ENCODE peak calls at places on chromosomes 7 and 10, in nine cellular contexts. One of them, this sample, is unnamed.

GRCh38 chr7:141788296-141788695 is 1.7 kb upstream of the TAS2R5 start:
- DNase-seq in astrocyte of the spinal cord: no peak
- DNase-seq in SJSA1: no peak
- DNase-seq in lower lobe of right lung: no peak
- DNase-seq in psoas muscle: no peak
- DNase-seq in AG04449: no peak
- DNase-seq in tibial artery: no peak
- DNase-seq in lung: no peak
- DNase-seq in iPS DF 6.9: no peak
- DNase-seq in this sample: no peak

GRCh38 chr10:103637855-103638561 is 144.5 kb downstream of the NEURL1 start:
- DNase-seq in astrocyte of the spinal cord: peak; percentile 83
- DNase-seq in SJSA1: no peak
- DNase-seq in lower lobe of right lung: no peak
- DNase-seq in psoas muscle: peak; percentile 88
- DNase-seq in AG04449: no peak
- DNase-seq in tibial artery: peak; percentile 99
- DNase-seq in lung: no peak
- DNase-seq in iPS DF 6.9: no peak
- DNase-seq in this sample: peak; percentile 72

GRCh38 chr10:31646519-31646918 is 282.1 kb downstream of the ARHGAP12 start:
- DNase-seq in astrocyte of the spinal cord: no peak
- DNase-seq in SJSA1: no peak
- DNase-seq in lower lobe of right lung: no peak
- DNase-seq in psoas muscle: no peak
- DNase-seq in AG04449: no peak
- DNase-seq in tibial artery: no peak
- DNase-seq in lung: no peak
- DNase-seq in iPS DF 6.9: no peak
- DNase-seq in this sample: no peak

GRCh38 chr7:106316947-106317346 is 32.2 kb upstream of the NAMPT start:
- DNase-seq in astrocyte of the spinal cord: no peak
- DNase-seq in SJSA1: no peak
- DNase-seq in lower lobe of right lung: no peak
- DNase-seq in psoas muscle: no peak
- DNase-seq in AG04449: no peak
- DNase-seq in tibial artery: no peak
- DNase-seq in lung: no peak
- DNase-seq in iPS DF 6.9: no peak
- DNase-seq in this sample: no peak

GRCh38 chr10:101014966-101015581 is 15.5 kb downstream of the LZTS2 start:
- DNase-seq in astrocyte of the spinal cord: peak; percentile 92
- DNase-seq in SJSA1: peak; percentile 69
- DNase-seq in lower lobe of right lung: no peak
- DNase-seq in psoas muscle: peak; percentile 39
- DNase-seq in AG04449: no peak
- DNase-seq in tibial artery: no peak
- DNase-seq in lung: no peak
- DNase-seq in iPS DF 6.9: no peak
- DNase-seq in this sample: peak; percentile 93

GRCh38 chr7:141045126-141045841 is 28.6 kb upstream of the TMEM178B start:
- DNase-seq in astrocyte of the spinal cord: no peak
- DNase-seq in SJSA1: no peak
- DNase-seq in lower lobe of right lung: no peak
- DNase-seq in psoas muscle: no peak
- DNase-seq in AG04449: no peak
- DNase-seq in tibial artery: no peak
- DNase-seq in lung: no peak
- DNase-seq in iPS DF 6.9: no peak
- DNase-seq in this sample: no peak

GRCh38 chr10:84267503-84268126 is 22.8 kb downstream of the RGR start:
- DNase-seq in astrocyte of the spinal cord: peak; percentile 30
- DNase-seq in SJSA1: peak; percentile 69
- DNase-seq in lower lobe of right lung: peak; percentile 67
- DNase-seq in psoas muscle: no peak
- DNase-seq in AG04449: no peak
- DNase-seq in tibial artery: no peak
- DNase-seq in lung: no peak
- DNase-seq in iPS DF 6.9: peak; percentile 64
- DNase-seq in this sample: peak; percentile 9

GRCh38 chr10:69391158-69391557 is 25.6 kb downstream of the TACR2 start:
- DNase-seq in astrocyte of the spinal cord: no peak
- DNase-seq in SJSA1: no peak
- DNase-seq in lower lobe of right lung: no peak
- DNase-seq in psoas muscle: no peak
- DNase-seq in AG04449: no peak
- DNase-seq in tibial artery: no peak
- DNase-seq in lung: no peak
- DNase-seq in iPS DF 6.9: no peak
- DNase-seq in this sample: no peak

GRCh38 chr7:128783143-128783799 is 7.7 kb upstream of the OPN1SW start:
- DNase-seq in astrocyte of the spinal cord: peak; percentile 84
- DNase-seq in SJSA1: peak; percentile 79
- DNase-seq in lower lobe of right lung: no peak
- DNase-seq in psoas muscle: peak; percentile 88
- DNase-seq in AG04449: peak; percentile 45
- DNase-seq in tibial artery: peak; percentile 88
- DNase-seq in lung: no peak
- DNase-seq in iPS DF 6.9: peak; percentile 83
- DNase-seq in this sample: peak; percentile 59

GRCh38 chr10:132836832-132837540 is 51.0 kb upstream of the NKX6-2 start:
- DNase-seq in astrocyte of the spinal cord: no peak
- DNase-seq in SJSA1: no peak
- DNase-seq in lower lobe of right lung: no peak
- DNase-seq in psoas muscle: peak; percentile 75
- DNase-seq in AG04449: no peak
- DNase-seq in tibial artery: peak; percentile 61
- DNase-seq in lung: no peak
- DNase-seq in iPS DF 6.9: no peak
- DNase-seq in this sample: no peak

GRCh38 chr7:2247141-2247985 is 5.3 kb downstream of the NUDT1 start:
- DNase-seq in astrocyte of the spinal cord: no peak
- DNase-seq in SJSA1: no peak
- DNase-seq in lower lobe of right lung: no peak
- DNase-seq in psoas muscle: no peak
- DNase-seq in AG04449: no peak
- DNase-seq in tibial artery: no peak
- DNase-seq in lung: no peak
- DNase-seq in iPS DF 6.9: no peak
- DNase-seq in this sample: no peak

GRCh38 chr7:131057015-131057518 is 270.6 kb upstream of the MKLN1 start:
- DNase-seq in astrocyte of the spinal cord: peak; percentile 93
- DNase-seq in SJSA1: peak; percentile 50
- DNase-seq in lower lobe of right lung: no peak
- DNase-seq in psoas muscle: no peak
- DNase-seq in AG04449: peak; percentile 56
- DNase-seq in tibial artery: no peak
- DNase-seq in lung: no peak
- DNase-seq in iPS DF 6.9: no peak
- DNase-seq in this sample: peak; percentile 76

GRCh38 chr7:47535704-47536628 is 45.9 kb downstream of the TNS3 start:
- DNase-seq in astrocyte of the spinal cord: peak; percentile 26
- DNase-seq in SJSA1: no peak
- DNase-seq in lower lobe of right lung: no peak
- DNase-seq in psoas muscle: no peak
- DNase-seq in AG04449: no peak
- DNase-seq in tibial artery: no peak
- DNase-seq in lung: no peak
- DNase-seq in iPS DF 6.9: no peak
- DNase-seq in this sample: no peak
- H3K4me3 ChIP-seq in astrocyte of the spinal cord: peak overlapping the region; percentile 35
- H3K4me3 ChIP-seq in SJSA1: peak overlapping the region; percentile 47
- H3K4me3 ChIP-seq in lower lobe of right lung: no peak overlapping the region
- H3K4me3 ChIP-seq in psoas muscle: no peak overlapping the region
- H3K4me3 ChIP-seq in AG04449: peak overlapping the region; percentile 73
- H3K4me3 ChIP-seq in tibial artery: no peak overlapping the region
- H3K4me3 ChIP-seq in lung: no peak overlapping the region
- H3K4me3 ChIP-seq in iPS DF 6.9: no peak overlapping the region
- H3K4me3 ChIP-seq in this sample: peak overlapping the region; percentile 46

GRCh38 chr7:25656071-25656470 is 427.8 kb upstream of the NPVF start:
- DNase-seq in astrocyte of the spinal cord: no peak
- DNase-seq in SJSA1: no peak
- DNase-seq in lower lobe of right lung: no peak
- DNase-seq in psoas muscle: no peak
- DNase-seq in AG04449: no peak
- DNase-seq in tibial artery: no peak
- DNase-seq in lung: no peak
- DNase-seq in iPS DF 6.9: no peak
- DNase-seq in this sample: no peak
- H3K4me3 ChIP-seq in astrocyte of the spinal cord: no peak overlapping the region
- H3K4me3 ChIP-seq in SJSA1: no peak overlapping the region
- H3K4me3 ChIP-seq in lower lobe of right lung: no peak overlapping the region
- H3K4me3 ChIP-seq in psoas muscle: no peak overlapping the region
- H3K4me3 ChIP-seq in AG04449: no peak overlapping the region
- H3K4me3 ChIP-seq in tibial artery: no peak overlapping the region
- H3K4me3 ChIP-seq in lung: no peak overlapping the region
- H3K4me3 ChIP-seq in iPS DF 6.9: no peak overlapping the region
- H3K4me3 ChIP-seq in this sample: no peak overlapping the region

GRCh38 chr10:4243651-4244050 is 458.6 kb upstream of the KLF6 start:
- DNase-seq in astrocyte of the spinal cord: peak; percentile 100
- DNase-seq in SJSA1: peak; percentile 82
- DNase-seq in lower lobe of right lung: no peak
- DNase-seq in psoas muscle: no peak
- DNase-seq in AG04449: peak; percentile 99
- DNase-seq in tibial artery: no peak
- DNase-seq in lung: no peak
- DNase-seq in iPS DF 6.9: no peak
- DNase-seq in this sample: peak; percentile 99

GRCh38 chr10:4243169-4243568 is 458.2 kb upstream of the KLF6 start:
- DNase-seq in astrocyte of the spinal cord: no peak
- DNase-seq in SJSA1: no peak
- DNase-seq in lower lobe of right lung: no peak
- DNase-seq in psoas muscle: no peak
- DNase-seq in AG04449: no peak
- DNase-seq in tibial artery: no peak
- DNase-seq in lung: no peak
- DNase-seq in iPS DF 6.9: no peak
- DNase-seq in this sample: no peak

GRCh38 chr10:4241724-4242345 is 456.8 kb upstream of the KLF6 start:
- DNase-seq in astrocyte of the spinal cord: peak; percentile 100
- DNase-seq in SJSA1: peak; percentile 84
- DNase-seq in lower lobe of right lung: no peak
- DNase-seq in psoas muscle: no peak
- DNase-seq in AG04449: peak; percentile 100
- DNase-seq in tibial artery: no peak
- DNase-seq in lung: no peak
- DNase-seq in iPS DF 6.9: no peak
- DNase-seq in this sample: peak; percentile 100

GRCh38 chr10:4240641-4241197 is 455.7 kb upstream of the KLF6 start:
- DNase-seq in astrocyte of the spinal cord: peak; percentile 91
- DNase-seq in SJSA1: no peak
- DNase-seq in lower lobe of right lung: no peak
- DNase-seq in psoas muscle: no peak
- DNase-seq in AG04449: peak; percentile 84
- DNase-seq in tibial artery: no peak
- DNase-seq in lung: no peak
- DNase-seq in iPS DF 6.9: no peak
- DNase-seq in this sample: peak; percentile 69

DNA sequence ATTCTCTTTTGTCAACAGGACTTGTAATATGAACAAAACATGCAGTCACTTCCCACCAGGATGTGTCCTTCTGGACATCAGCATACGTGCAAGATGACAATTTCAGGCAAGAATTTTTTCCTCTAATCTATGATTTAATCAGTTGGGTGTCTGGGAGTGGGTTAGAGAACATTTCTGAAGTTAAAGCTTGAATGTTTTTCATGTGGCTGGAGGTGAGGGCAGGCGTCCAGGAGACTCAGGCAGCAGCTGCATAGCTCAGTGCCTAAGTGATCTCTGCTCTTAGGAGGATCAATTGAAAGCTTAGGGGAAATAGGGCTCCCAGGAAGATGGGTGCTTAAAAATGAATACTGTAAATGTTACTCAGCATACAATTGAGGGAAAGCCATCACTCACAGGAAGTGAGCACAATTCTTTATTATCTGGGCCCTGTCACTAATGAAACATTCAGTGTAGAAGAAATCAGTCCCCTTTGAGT is 457.6 kb upstream of the KLF6 start:
- DNase-seq in astrocyte of the spinal cord: peak; percentile 98
- DNase-seq in SJSA1: no peak
- DNase-seq in lower lobe of right lung: no peak
- DNase-seq in psoas muscle: no peak
- DNase-seq in AG04449: peak; percentile 72
- DNase-seq in tibial artery: no peak
- DNase-seq in lung: no peak
- DNase-seq in iPS DF 6.9: no peak
- DNase-seq in this sample: peak; percentile 82
- H3K4me3 ChIP-seq in astrocyte of the spinal cord: peak overlapping the region; percentile 28
- H3K4me3 ChIP-seq in SJSA1: peak overlapping the region; percentile 31
- H3K4me3 ChIP-seq in lower lobe of right lung: peak overlapping the region; percentile 22
- H3K4me3 ChIP-seq in psoas muscle: peak overlapping the region; percentile 48
- H3K4me3 ChIP-seq in AG04449: peak overlapping the region; percentile 42
- H3K4me3 ChIP-seq in tibial artery: peak overlapping the region; percentile 53
- H3K4me3 ChIP-seq in lung: no peak overlapping the region
- H3K4me3 ChIP-seq in iPS DF 6.9: no peak overlapping the region
- H3K4me3 ChIP-seq in this sample: peak overlapping the region; percentile 35

GRCh38 chr10:18158698-18159342 is 18.6 kb downstream of the CACNB2 start:
- DNase-seq in astrocyte of the spinal cord: peak; percentile 44
- DNase-seq in SJSA1: no peak
- DNase-seq in lower lobe of right lung: no peak
- DNase-seq in psoas muscle: no peak
- DNase-seq in AG04449: no peak
- DNase-seq in tibial artery: no peak
- DNase-seq in lung: no peak
- DNase-seq in iPS DF 6.9: no peak
- DNase-seq in this sample: peak; percentile 45
- H3K4me3 ChIP-seq in astrocyte of the spinal cord: no peak overlapping the region
- H3K4me3 ChIP-seq in SJSA1: no peak overlapping the region
- H3K4me3 ChIP-seq in lower lobe of right lung: no peak overlapping the region
- H3K4me3 ChIP-seq in psoas muscle: no peak overlapping the region
- H3K4me3 ChIP-seq in AG04449: no peak overlapping the region
- H3K4me3 ChIP-seq in tibial artery: no peak overlapping the region
- H3K4me3 ChIP-seq in lung: no peak overlapping the region
- H3K4me3 ChIP-seq in iPS DF 6.9: no peak overlapping the region
- H3K4me3 ChIP-seq in this sample: no peak overlapping the region

GRCh38 chr10:58512470-58513188 is at the start of gene BICC1:
- DNase-seq in astrocyte of the spinal cord: peak; percentile 63
- DNase-seq in SJSA1: peak; percentile 64
- DNase-seq in lower lobe of right lung: no peak
- DNase-seq in psoas muscle: peak; percentile 73
- DNase-seq in AG04449: no peak
- DNase-seq in tibial artery: peak; percentile 75
- DNase-seq in lung: no peak
- DNase-seq in iPS DF 6.9: no peak
- DNase-seq in this sample: no peak

GRCh38 chr10:58513189-58514101 is 773 bp downstream of the BICC1 start:
- DNase-seq in astrocyte of the spinal cord: peak; percentile 78
- DNase-seq in SJSA1: peak; percentile 58
- DNase-seq in lower lobe of right lung: peak; percentile 47
- DNase-seq in psoas muscle: peak; percentile 88
- DNase-seq in AG04449: no peak
- DNase-seq in tibial artery: peak; percentile 76
- DNase-seq in lung: peak; percentile 44
- DNase-seq in iPS DF 6.9: no peak
- DNase-seq in this sample: peak; percentile 62

GRCh38 chr10:58516118-58516517 is 3.4 kb downstream of the BICC1 start:
- DNase-seq in astrocyte of the spinal cord: peak; percentile 42
- DNase-seq in SJSA1: no peak
- DNase-seq in lower lobe of right lung: no peak
- DNase-seq in psoas muscle: no peak
- DNase-seq in AG04449: no peak
- DNase-seq in tibial artery: no peak
- DNase-seq in lung: no peak
- DNase-seq in iPS DF 6.9: no peak
- DNase-seq in this sample: no peak

GRCh38 chr10:58515296-58515956 is 2.8 kb downstream of the BICC1 start:
- DNase-seq in astrocyte of the spinal cord: peak; percentile 29
- DNase-seq in SJSA1: no peak
- DNase-seq in lower lobe of right lung: no peak
- DNase-seq in psoas muscle: no peak
- DNase-seq in AG04449: no peak
- DNase-seq in tibial artery: no peak
- DNase-seq in lung: no peak
- DNase-seq in iPS DF 6.9: no peak
- DNase-seq in this sample: no peak

GRCh38 chr10:58514102-58514472 is 1.4 kb downstream of the BICC1 start:
- DNase-seq in astrocyte of the spinal cord: peak; percentile 7
- DNase-seq in SJSA1: no peak
- DNase-seq in lower lobe of right lung: no peak
- DNase-seq in psoas muscle: no peak
- DNase-seq in AG04449: no peak
- DNase-seq in tibial artery: no peak
- DNase-seq in lung: no peak
- DNase-seq in iPS DF 6.9: no peak
- DNase-seq in this sample: no peak
- H3K4me3 ChIP-seq in astrocyte of the spinal cord: peak overlapping the region; percentile 75
- H3K4me3 ChIP-seq in SJSA1: peak overlapping the region; percentile 94
- H3K4me3 ChIP-seq in lower lobe of right lung: peak overlapping the region; percentile 64
- H3K4me3 ChIP-seq in psoas muscle: peak overlapping the region; percentile 80
- H3K4me3 ChIP-seq in AG04449: peak overlapping the region; percentile 67
- H3K4me3 ChIP-seq in tibial artery: peak overlapping the region; percentile 76
- H3K4me3 ChIP-seq in lung: no peak overlapping the region
- H3K4me3 ChIP-seq in iPS DF 6.9: no peak overlapping the region
- H3K4me3 ChIP-seq in this sample: peak overlapping the region; percentile 80

This sample was measured in skeletal muscle cell.